ENCODE peak calls at places on chromosomes 1 and 21, in seven cellular contexts. E, H, M, B, R, J and L are unnamed samples.

GRCh38 chr1:94531664-94532063 is 9.9 kb downstream of the F3 start:
- DNase-seq in E (no peak), H (no peak), M (no peak), B (no peak), R (no peak), J (no peak), L (no peak)

GRCh38 chr1:61605607-61606321 is 119.2 kb downstream of the TM2D1 start:
- DNase-seq in E (no peak), H (no peak), M (no peak), B (no peak), R (no peak), J (peak), L (no peak)

GRCh38 chr1:155396874-155397476 is 76.3 kb downstream of the RUSC1 start:
- DNase-seq in E (no peak), H (no peak), M (no peak), B (no peak), R (no peak), J (no peak), L (no peak)

GRCh38 chr1:19448491-19449439 is 36.6 kb downstream of the CAPZB start:
- DNase-seq in E (no peak), H (peak), M (no peak), B (peak), R (peak), J (peak), L (no peak)

GRCh38 chr1:230186003-230186863 is 119.2 kb downstream of the GALNT2 start:
- DNase-seq in E (no peak), H (no peak), M (no peak), B (no peak), R (peak), J (peak), L (no peak)

GRCh38 chr1:59682405-59683080 is 132.2 kb upstream of the HOOK1 start:
- DNase-seq in E (no peak), H (peak), M (no peak), B (no peak), R (no peak), J (no peak), L (no peak)

GRCh38 chr1:155077758-155078495 is 710 bp upstream of the EFNA3 start:
- DNase-seq in E (no peak), H (no peak), M (no peak), B (no peak), R (no peak), J (no peak), L (no peak)

GRCh38 chr1:22709891-22710687 is 550 bp upstream of the EPHB2 start:
- DNase-seq in E (peak), H (peak), M (peak), B (peak), R (peak), J (peak), L (no peak)

GRCh38 chr1:201302168-201302896 is 19.0 kb downstream of the PKP1 start:
- DNase-seq in E (no peak), H (no peak), M (no peak), B (no peak), R (no peak), J (no peak), L (no peak)

GRCh38 chr1:90721210-90722194 is 4.4 kb upstream of the BARHL2 start:
- DNase-seq in E (no peak), H (peak), M (peak), B (no peak), R (peak), J (no peak), L (peak)

GRCh38 chr21:21412096-21412495 is 413.9 kb downstream of the NCAM2 start:
- DNase-seq in E (no peak), H (no peak), M (no peak), B (no peak), R (no peak), J (no peak), L (no peak)

GRCh38 chr1:160414836-160415235 is 14.5 kb downstream of the VANGL2 start:
- DNase-seq in E (no peak), H (no peak), M (no peak), B (no peak), R (no peak), J (no peak), L (no peak)